ENCODE peak calls at places on chromosomes 5 and 9, in five cellular contexts. K is nephron progenitor cell, V is omental fat pad, P is adipocyte, N is Kasumi-1. Z is an unnamed sample.

GRCh38 chr5:112762113-112762810 is 24.6 kb downstream of the APC start:
- DNase-seq in N (no peak), P (peak), K (no peak), V (no peak), Z (no peak)

GRCh38 chr9:119420263-119420662 is 51.0 kb upstream of the BRINP1 start:
- DNase-seq in N (no peak), P (no peak), K (no peak), V (no peak), Z (no peak)

GRCh38 chr9:27703591-27703990 is 130.3 kb upstream of the C9orf72 start:
- DNase-seq in P (no peak), V (no peak), K (no peak), N (no peak), Z (no peak)

GRCh38 chr9:38744484-38744883 is 24.6 kb upstream of the FAM240B start:
- DNase-seq in P (no peak), K (no peak), N (no peak), V (no peak), Z (no peak)

GRCh38 chr5:122180863-122181519 is 51.6 kb downstream of the ZNF474 start:
- DNase-seq in K (no peak), P (peak), V (no peak), N (no peak), Z (no peak)

GRCh38 chr5:137778772-137779564 is 24.8 kb upstream of the HNRNPA0 start:
- DNase-seq in V (no peak), N (peak), K (no peak), P (peak), Z (no peak)

GRCh38 chr5:21701317-21701716 is 1151.8 kb downstream of the CDH12 start:
- DNase-seq in P (peak), N (no peak), V (no peak), K (no peak), Z (no peak)

GRCh38 chr9:121474225-121474947 is 25.3 kb downstream of the GGTA1 start:
- DNase-seq in V (no peak), P (no peak), K (no peak), N (no peak), Z (no peak)

GRCh38 chr5:14801792-14802191 is 69.8 kb downstream of the ANKH start:
- DNase-seq in P (no peak), K (no peak), V (no peak), N (no peak), Z (no peak)

GRCh38 chr5:81213070-81213469 is 20.1 kb upstream of the CKMT2 start:
- DNase-seq in V (no peak), N (no peak), K (no peak), P (no peak), Z (no peak)

GRCh38 chr5:53045263-53045662 is 56.1 kb downstream of the ITGA2 start:
- DNase-seq in P (peak), N (no peak), V (no peak), K (no peak), Z (no peak)

GRCh38 chr5:16550316-16550952 is 66.4 kb downstream of the RETREG1 start:
- DNase-seq in N (peak), P (peak), K (peak), V (no peak), Z (peak)

GRCh38 chr5:115888027-115888426 is 46.3 kb downstream of the AP3S1 start:
- DNase-seq in N (peak), V (no peak), P (peak), K (no peak), Z (no peak)

GRCh38 chr5:127440831-127441230 is 76.6 kb upstream of the PRRC1 start:
- DNase-seq in N (no peak), K (no peak), P (peak), V (no peak), Z (no peak)

GRCh38 chr9:20804476-20805253 is 120.6 kb downstream of the FOCAD start:
- DNase-seq in V (no peak), P (no peak), K (no peak), N (no peak), Z (no peak)

GRCh38 chr5:69414885-69415583 is at the start of gene MARVELD2:
- DNase-seq in N (no peak), K (peak), P (peak), V (peak), Z (peak)

GRCh38 chr5:116848974-116849586 is 274.5 kb upstream of the SEMA6A start:
- DNase-seq in V (no peak), K (no peak), P (no peak), N (no peak), Z (no peak)

GRCh38 chr9:2623046-2623865 is 1.7 kb downstream of the VLDLR start:
- DNase-seq in K (peak), V (peak), P (peak), N (no peak), Z (no peak)

GRCh38 chr9:124939944-124940343 is 939 bp downstream of the GOLGA1 start:
- DNase-seq in K (no peak), V (no peak), P (no peak), N (no peak), Z (no peak)

GRCh38 chr9:127825319-127826051 is 22.8 kb downstream of the FPGS start:
- DNase-seq in N (no peak), P (no peak), V (no peak), K (peak), Z (no peak)